ENCODE peak calls at places on chromosomes 13 and 19, in ten cellular contexts. J, Z, Q, O, U, H, A, V, L and N are unnamed samples.

GRCh38 chr13:28964831-28965230 is 144.7 kb downstream of the MTUS2 start:
- DNase-seq in L (no peak), J (no peak), Q (no peak), A (no peak), O (no peak), U (no peak), Z (no peak), H (peak), V (no peak), N (no peak)

GRCh38 chr13:42064259-42064658 is 15.8 kb downstream of the DGKH start:
- DNase-seq in H (no peak), V (no peak), U (peak), O (no peak), Z (no peak), L (no peak), A (peak), Q (no peak), J (no peak), N (no peak)

GRCh38 chr19:42497492-42498226 is 30.6 kb downstream of the CEACAM1 start:
- DNase-seq in U (no peak), A (no peak), H (no peak), V (no peak), Q (no peak), L (no peak), J (no peak), Z (peak), O (no peak), N (no peak)

GRCh38 chr13:24629320-24629719 is 50.9 kb upstream of the ATP12A start:
- DNase-seq in H (no peak), U (no peak), J (no peak), L (no peak), O (no peak), A (no peak), Z (no peak), Q (no peak), V (no peak), N (no peak)

GRCh38 chr13:90105881-90106496 is 1241.5 kb upstream of the MIR17HG start:
- DNase-seq in Z (no peak), A (peak), U (peak), O (no peak), Q (no peak), V (no peak), H (no peak), J (no peak), L (no peak), N (no peak)

GRCh38 chr13:109162248-109163051 is 533.0 kb downstream of the MYO16 start:
- DNase-seq in Q (no peak), J (no peak), Z (no peak), H (no peak), O (no peak), A (no peak), V (no peak), U (no peak), L (no peak), N (peak)

GRCh38 chr19:29576043-29576442 is 30.0 kb upstream of the POP4 start:
- DNase-seq in U (peak), A (no peak), V (no peak), J (peak), O (no peak), Z (no peak), L (no peak), Q (no peak), H (no peak), N (no peak)

GRCh38 chr19:13478576-13478975 is 27.7 kb downstream of the CACNA1A start:
- DNase-seq in A (no peak), H (no peak), O (no peak), L (no peak), Q (no peak), V (no peak), Z (no peak), U (no peak), J (no peak), N (no peak)

GRCh38 chr19:7751157-7751783 is 3.9 kb upstream of the CD209 start:
- DNase-seq in V (peak), U (no peak), J (no peak), A (no peak), L (no peak), O (no peak), Z (no peak), H (no peak), Q (no peak), N (peak)

GRCh38 chr13:94713556-94714182 is 1.3 kb upstream of the SOX21 start:
- DNase-seq in A (no peak), J (no peak), H (no peak), U (no peak), L (no peak), Z (no peak), V (no peak), O (no peak), Q (no peak), N (no peak)

GRCh38 chr19:40623403-40624239 is 22.5 kb downstream of the LTBP4 start:
- DNase-seq in A (peak), V (no peak), J (no peak), O (no peak), Z (no peak), H (peak), U (no peak), L (no peak), Q (no peak), N (peak)

GRCh38 chr19:54389556-54389955 is 24.8 kb upstream of the LAIR1 start:
- DNase-seq in V (no peak), Z (no peak), O (no peak), Q (no peak), H (no peak), A (no peak), U (no peak), J (no peak), L (no peak), N (peak)

GRCh38 chr19:53471916-53472315 is 4.4 kb downstream of the ZNF813 start:
- DNase-seq in V (no peak), A (no peak), H (no peak), J (no peak), Z (no peak), Q (no peak), O (no peak), L (no peak), U (no peak), N (no peak)